ENCODE peak calls at places on chromosomes 6 and 20, in five cellular contexts. N, Z, X, K and W are unnamed samples.

GRCh38 chr6:106749611-106750010 is 120.2 kb downstream of the QRSL1 start:
- DNase-seq in Z (no peak), K (no peak), N (no peak), X (no peak), W (no peak)

GRCh38 chr6:35185302-35185681 is 28.5 kb upstream of the SCUBE3 start:
- DNase-seq in K (no peak), X (no peak), Z (no peak), N (no peak), W (no peak)

GRCh38 chr6:3798211-3798909 is 46.8 kb upstream of the PXDC1 start:
- DNase-seq in K (no peak), X (no peak), N (no peak), Z (no peak), W (no peak)

GRCh38 chr6:139416146-139416545 is 41.7 kb upstream of the CITED2 start:
- DNase-seq in K (no peak), N (no peak), Z (no peak), X (no peak), W (no peak)

GRCh38 chr20:31956556-31957220 is 4.8 kb upstream of the PDRG1 start:
- DNase-seq in N (no peak), K (no peak), X (no peak), Z (no peak), W (no peak)

GRCh38 chr20:36875702-36876472 is at the start of gene TLDC2:
- DNase-seq in X (no peak), K (no peak), N (no peak), Z (no peak), W (no peak)

GRCh38 chr6:168581236-168581635 is 140.3 kb downstream of the SMOC2 start:
- DNase-seq in K (no peak), Z (no peak), N (no peak), X (no peak), W (no peak)

GRCh38 chr20:869606-870005 is 36.1 kb downstream of the FAM110A start:
- DNase-seq in X (no peak), N (no peak), Z (no peak), K (no peak), W (no peak)

GRCh38 chr6:91751496-91751895 is 1164.6 kb upstream of the MAP3K7 start:
- DNase-seq in X (no peak), K (no peak), Z (no peak), N (no peak), W (no peak)

GRCh38 chr6:34926655-34927054 is 37.6 kb downstream of the ANKS1A start:
- DNase-seq in Z (no peak), X (no peak), K (no peak), N (no peak), W (no peak)

GRCh38 chr6:163392533-163392932 is 22.0 kb upstream of the QKI start:
- DNase-seq in Z (no peak), N (no peak), K (no peak), X (no peak), W (no peak)

GRCh38 chr6:2635911-2636310 is 114.8 kb downstream of the MYLK4 start:
- DNase-seq in K (no peak), X (no peak), N (no peak), Z (no peak), W (no peak)

GRCh38 chr6:46032112-46032998 is 16.7 kb upstream of the CLIC5 start:
- DNase-seq in K (no peak), X (peak), Z (no peak), N (no peak), W (no peak)

GRCh38 chr6:95519228-95520037 is 57.9 kb upstream of the MANEA start:
- DNase-seq in K (no peak), Z (no peak), X (no peak), N (no peak), W (no peak)

GRCh38 chr6:133132583-133132982 is 108.6 kb upstream of the EYA4 start:
- DNase-seq in K (no peak), Z (no peak), X (no peak), N (no peak), W (no peak)

GRCh38 chr6:11218827-11219826 is 13.3 kb downstream of the NEDD9 start:
- DNase-seq in X (no peak), Z (no peak), K (no peak), N (no peak), W (no peak)

GRCh38 chr6:144219056-144219685 is 66.0 kb upstream of the UTRN start:
- DNase-seq in K (no peak), Z (no peak), X (peak), N (no peak), W (no peak)

GRCh38 chr6:24910850-24911712 is 24.7 kb downstream of the RIPOR2 start:
- DNase-seq in N (peak), K (peak), Z (no peak), X (no peak), W (no peak)

GRCh38 chr20:4717816-4718215 is 3.9 kb upstream of the PRND start:
- DNase-seq in Z (no peak), N (no peak), X (no peak), K (no peak), W (no peak)

GRCh38 chr6:1001655-1002349 is 308.9 kb upstream of the EXOC2 start:
- DNase-seq in K (no peak), Z (no peak), N (no peak), X (no peak), W (no peak)

GRCh38 chr6:45419574-45420082 is 41.9 kb upstream of the SUPT3H start:
- DNase-seq in K (peak), N (peak), Z (no peak), X (peak), W (no peak)

GRCh38 chr6:6616670-6617069 is 28.1 kb downstream of the LY86 start:
- DNase-seq in N (no peak), X (no peak), Z (no peak), K (no peak), W (no peak)

GRCh38 chr6:115271434-115271833 is 789.3 kb downstream of the FRK start:
- DNase-seq in N (no peak), Z (no peak), X (no peak), K (no peak), W (no peak)